ENCODE peak calls at places on chromosomes 12 and 14, in five cellular contexts. J, X, C, H and N are unnamed samples.

GRCh38 chr12:76080729-76081415 is 3.6 kb downstream of the NAP1L1 start:
- DNase-seq in J (no peak), X (no peak), H (no peak), C (no peak), N (no peak)

GRCh38 chr12:18723752-18724151 is 14.1 kb downstream of the PLCZ1 start:
- DNase-seq in H (no peak), X (no peak), C (no peak), J (no peak), N (no peak)

GRCh38 chr12:29152223-29152868 is 3.3 kb downstream of the FAR2 start:
- DNase-seq in H (no peak), X (peak), J (no peak), C (no peak), N (no peak)

GRCh38 chr14:54652890-54653201 is 85.9 kb downstream of the SAMD4A start:
- DNase-seq in J (no peak), H (no peak), C (no peak), X (no peak), N (no peak)

GRCh38 chr12:42779186-42779859 is 189.8 kb upstream of the PRICKLE1 start:
- DNase-seq in C (peak), H (no peak), J (no peak), X (no peak), N (no peak)

GRCh38 chr12:3589745-3590144 is 98.7 kb downstream of the PRMT8 start:
- DNase-seq in J (no peak), C (no peak), H (no peak), X (no peak), N (no peak)

GRCh38 chr14:104794641-104795467 is 694 bp downstream of the AKT1 start:
- DNase-seq in J (peak), H (peak), X (peak), C (no peak), N (peak)

GRCh38 chr14:27862684-27863083 is 903.9 kb upstream of the FOXG1 start:
- DNase-seq in J (no peak), X (no peak), C (no peak), H (no peak), N (no peak)

GRCh38 chr12:132953163-132953425 is 3.0 kb downstream of the ZNF605 start:
- DNase-seq in C (no peak), X (no peak), J (no peak), H (no peak), N (no peak)

GRCh38 chr14:99724196-99724891 is 40.2 kb downstream of the CYP46A1 start:
- DNase-seq in C (no peak), J (no peak), H (no peak), X (no peak), N (no peak)

GRCh38 chr12:117125275-117125613 is 26.0 kb upstream of the TESC start:
- DNase-seq in J (peak), X (no peak), C (no peak), H (no peak), N (peak)

GRCh38 chr12:68259318-68259940 is 6.0 kb upstream of the IL22 start:
- DNase-seq in J (no peak), C (no peak), H (no peak), X (no peak), N (peak)

GRCh38 chr12:67241482-67241881 is 27.7 kb upstream of the CAND1 start:
- DNase-seq in X (no peak), H (no peak), C (no peak), J (no peak), N (no peak)

GRCh38 chr12:18753481-18754117 is 15.7 kb downstream of the CAPZA3 start:
- DNase-seq in C (no peak), H (no peak), X (no peak), J (no peak), N (no peak)

GRCh38 chr12:9700606-9700956 is 31.1 kb downstream of the CLEC2D start:
- DNase-seq in H (no peak), C (no peak), J (no peak), X (no peak), N (no peak)

GRCh38 chr12:52873832-52874572 is 25.2 kb upstream of the KRT78 start:
- DNase-seq in J (peak), H (peak), X (peak), C (peak), N (peak)

GRCh38 chr14:50605776-50606175 is 45.8 kb downstream of the ATL1 start:
- DNase-seq in H (no peak), J (no peak), X (no peak), C (no peak), N (no peak)

GRCh38 chr12:96986883-96987523 is 79.9 kb downstream of the NEDD1 start:
- DNase-seq in C (no peak), X (no peak), H (no peak), J (peak), N (peak)

GRCh38 chr12:123571343-123571813 is 13.0 kb upstream of the TMED2 start:
- DNase-seq in H (no peak), X (no peak), C (peak), J (peak), N (peak)

GRCh38 chr12:79524507-79525148 is 166.1 kb downstream of the PAWR start:
- DNase-seq in H (no peak), J (no peak), X (no peak), C (no peak), N (no peak)

GRCh38 chr14:61147898-61148549 is 133.1 kb downstream of the TMEM30B start:
- DNase-seq in C (no peak), J (no peak), X (no peak), H (no peak), N (peak)

GRCh38 chr14:94643316-94644101 is 31.3 kb downstream of the SERPINA3 start:
- DNase-seq in X (no peak), H (no peak), C (no peak), J (no peak), N (no peak)

GRCh38 chr14:100019156-100019882 is 45.9 kb upstream of the EVL start:
- DNase-seq in C (no peak), X (no peak), H (no peak), J (peak), N (no peak)

GRCh38 chr12:54262403-54262925 is 17.5 kb downstream of the CBX5 start:
- DNase-seq in J (peak), X (no peak), H (no peak), C (no peak), N (no peak)

GRCh38 chr14:72651081-72651480 is 242.8 kb downstream of the DPF3 start:
- DNase-seq in C (no peak), J (no peak), H (no peak), X (no peak), N (no peak)

GRCh38 chr12:12599750-12600643 is 11.7 kb upstream of the CREBL2 start:
- DNase-seq in C (no peak), H (no peak), X (no peak), J (peak), N (no peak)

GRCh38 chr14:25396128-25396527 is 346.2 kb upstream of the STXBP6 start:
- DNase-seq in X (no peak), J (no peak), C (no peak), H (no peak), N (no peak)

GRCh38 chr12:94648578-94648977 is 1.8 kb downstream of the TMCC3 start:
- DNase-seq in X (no peak), H (no peak), J (no peak), C (no peak), N (no peak)

GRCh38 chr12:113056631-113057488 is at the start of gene DTX1:
- DNase-seq in C (no peak), J (peak), H (no peak), X (no peak), N (no peak)

GRCh38 chr14:94028450-94028826 is 2.3 kb downstream of the OTUB2 start:
- DNase-seq in J (no peak), X (no peak), C (no peak), H (no peak), N (peak)

GRCh38 chr14:89740241-89740640 is 214.3 kb downstream of the EFCAB11 start:
- DNase-seq in X (no peak), J (no peak), H (no peak), C (no peak), N (no peak)

GRCh38 chr14:89746654-89747053 is 207.9 kb downstream of the EFCAB11 start:
- DNase-seq in J (no peak), X (no peak), H (no peak), C (no peak), N (no peak)

GRCh38 chr14:89746135-89746534 is 208.4 kb downstream of the EFCAB11 start:
- DNase-seq in C (no peak), H (no peak), X (no peak), J (no peak), N (no peak)

GRCh38 chr14:89747146-89747545 is 207.4 kb downstream of the EFCAB11 start:
- DNase-seq in C (no peak), H (no peak), J (no peak), X (no peak), N (no peak)

DNA sequence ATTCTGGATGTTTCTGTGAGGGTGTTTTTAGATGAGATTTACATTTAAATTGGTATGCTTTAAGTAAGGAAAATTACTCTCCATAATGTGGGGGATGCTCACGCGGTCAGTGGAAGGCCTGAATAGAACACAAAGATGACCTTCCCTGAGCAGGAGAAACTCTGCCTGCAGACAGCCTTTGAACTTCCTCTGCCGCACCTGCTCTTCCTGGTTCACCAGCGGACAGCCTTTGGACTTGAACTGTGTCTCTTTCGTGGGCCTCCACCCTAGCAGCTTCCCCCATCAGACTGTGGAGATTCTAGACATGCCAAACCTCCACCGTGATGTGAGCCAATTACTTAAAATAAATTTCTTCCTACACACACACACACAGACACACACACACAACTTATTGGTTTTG is 210.7 kb downstream of the EFCAB11 start:
- DNase-seq in J (no peak), X (no peak), H (no peak), C (no peak), N (no peak)
- TF ChIP-seq POLR2A in J (no peak), X (no peak), H (no peak), C (no peak), N (no peak)

GRCh38 chr12:103929909-103930786 is at the start of gene HSP90B1:
- DNase-seq in C (peak), X (peak), J (peak), H (peak), N (peak)

GRCh38 chr12:103928736-103929050 is 1.5 kb upstream of the HSP90B1 start:
- DNase-seq in C (peak), J (peak), H (no peak), X (no peak), N (no peak)

GRCh38 chr12:103933237-103933636 is 3.0 kb downstream of the HSP90B1 start:
- DNase-seq in X (no peak), H (no peak), C (no peak), J (no peak), N (no peak)

GRCh38 chr12:103930787-103931536 is 752 bp downstream of the HSP90B1 start:
- DNase-seq in J (peak), C (peak), X (no peak), H (peak), N (no peak)

DNA sequence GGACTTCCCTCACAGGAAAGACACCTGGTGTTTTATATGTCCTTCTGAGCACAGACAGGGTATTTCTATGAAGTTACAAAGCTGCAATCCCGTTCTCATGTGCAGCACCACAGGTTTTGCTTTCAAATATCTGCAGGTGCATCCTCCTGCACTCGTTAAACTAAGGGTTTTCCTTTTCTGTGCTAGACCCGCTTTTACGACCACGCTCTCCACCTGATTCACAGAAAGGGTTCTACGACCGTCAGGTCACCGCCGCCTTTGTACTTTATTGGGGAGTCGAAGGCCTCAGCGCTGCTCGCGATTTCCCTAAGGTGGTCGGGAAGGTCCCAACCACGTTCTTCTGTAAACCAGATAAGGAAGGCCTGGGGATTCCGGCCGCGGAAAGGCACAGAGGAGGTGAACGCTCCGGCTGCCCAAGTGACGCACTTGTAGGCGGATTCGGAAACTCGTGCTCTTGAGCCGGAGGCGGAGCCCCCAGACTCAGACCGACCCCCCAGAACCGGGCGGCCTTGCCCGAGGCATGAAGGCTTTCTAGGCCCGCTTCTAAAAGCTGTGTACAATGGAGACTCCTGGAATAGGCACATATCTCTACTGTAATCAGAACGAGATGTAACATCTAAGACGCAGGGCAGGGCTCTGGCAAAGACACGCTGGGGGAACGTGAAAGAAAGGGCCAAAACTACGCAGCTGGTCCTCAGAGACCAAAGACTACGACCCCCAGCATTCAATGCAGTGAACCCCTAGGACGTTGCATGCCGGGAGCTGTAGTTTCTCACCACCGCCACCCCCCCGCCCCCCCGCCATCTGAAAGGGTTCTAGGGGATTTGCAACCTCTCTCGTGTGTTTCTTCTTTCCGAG is 930 bp upstream of the HSP90B1 start:
- DNase-seq in X (peak), J (peak), H (peak), C (peak), N (peak)
- TF ChIP-seq POLR2A in X (no peak), J (peak), H (peak), C (no peak), N (peak)

GRCh38 chr14:64113279-64113678 is 180.9 kb downstream of the ESR2 start:
- DNase-seq in J (peak), H (no peak), X (no peak), C (no peak), N (no peak)

GRCh38 chr14:64114166-64114565 is 180.0 kb downstream of the ESR2 start:
- DNase-seq in C (no peak), J (peak), X (no peak), H (no peak), N (no peak)

GRCh38 chr14:64110832-64111231 is 183.3 kb downstream of the ESR2 start:
- DNase-seq in J (no peak), X (no peak), H (no peak), C (no peak), N (no peak)

GRCh38 chr14:64114796-64115195 is 179.4 kb downstream of the ESR2 start:
- DNase-seq in H (no peak), J (no peak), X (no peak), C (no peak), N (no peak)

DNA sequence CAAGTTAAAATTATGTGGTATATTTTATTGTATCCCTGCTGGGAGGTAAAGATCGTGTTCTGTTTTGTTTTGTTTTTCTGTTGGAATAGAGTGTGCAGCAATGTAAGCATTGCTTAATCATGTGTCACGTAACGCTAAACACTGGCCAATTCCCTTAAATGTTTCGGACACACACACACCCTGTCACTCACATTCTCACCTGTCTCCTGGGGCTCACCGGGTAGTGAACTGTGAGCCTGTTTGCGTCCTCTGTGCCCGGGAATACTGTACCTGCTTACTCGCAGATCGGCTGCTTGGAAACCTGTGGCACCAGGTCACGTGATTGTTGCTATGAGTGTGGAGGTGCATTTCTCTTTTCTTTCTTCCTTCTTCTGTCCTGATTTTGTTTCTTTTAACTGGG is 181.3 kb downstream of the ESR2 start:
- DNase-seq in X (no peak), H (no peak), C (no peak), J (no peak), N (no peak)
- TF ChIP-seq POLR2A in X (no peak), H (no peak), C (no peak), J (no peak), N (no peak)

GRCh38 chr12:100199347-100200136 is 1.1 kb upstream of the ACTR6 start:
- DNase-seq in X (peak), H (peak), J (peak), C (peak), N (peak)
- TF ChIP-seq POLR2A in X (no peak), H (no peak), J (no peak), C (no peak), N (no peak)

GRCh38 chr12:71661977-71662522 is 1.6 kb downstream of the ZFC3H1 start:
- DNase-seq in C (no peak), H (no peak), X (no peak), J (no peak), N (no peak)
- TF ChIP-seq POLR2A in C (no peak), H (no peak), X (no peak), J (no peak), N (no peak)